ENCODE peak calls at places on chromosome 4, in six cellular contexts. P, Q, G, M, D and B are unnamed samples.

GRCh38 chr4:78653655-78654054 is 102.1 kb downstream of the ANXA3 start:
- DNase-seq in P (no peak), Q (peak), G (no peak), M (no peak), D (no peak), B (no peak)

GRCh38 chr4:110108470-110108869 is 89.9 kb downstream of the ELOVL6 start:
- DNase-seq in P (no peak), Q (no peak), G (no peak), M (no peak), D (no peak), B (no peak)

GRCh38 chr4:162839814-162840213 is 326.9 kb downstream of the NAF1 start:
- DNase-seq in P (no peak), Q (no peak), G (peak), M (no peak), D (no peak), B (no peak)

GRCh38 chr4:182810103-182810605 is 107.0 kb downstream of the DCTD start:
- DNase-seq in P (no peak), Q (no peak), G (no peak), M (no peak), D (no peak), B (no peak)

GRCh38 chr4:145234086-145234694 is 53.8 kb upstream of the OTUD4 start:
- DNase-seq in P (no peak), Q (peak), G (peak), M (peak), D (no peak), B (peak)

GRCh38 chr4:40843696-40844095 is 93.9 kb downstream of the NSUN7 start:
- DNase-seq in P (no peak), Q (no peak), G (peak), M (no peak), D (no peak), B (no peak)

GRCh38 chr4:185211035-185211434 is 1.6 kb downstream of the SNX25 start:
- DNase-seq in P (no peak), Q (no peak), G (no peak), M (no peak), D (no peak), B (no peak)

GRCh38 chr4:156693557-156693956 is 278.0 kb downstream of the PDGFC start:
- DNase-seq in P (no peak), Q (no peak), G (no peak), M (no peak), D (no peak), B (no peak)

GRCh38 chr4:154578919-154579318 is 11.6 kb downstream of the FGA start:
- DNase-seq in P (no peak), Q (no peak), G (no peak), M (no peak), D (no peak), B (no peak)

GRCh38 chr4:19368800-19369199 is 882.9 kb upstream of the SLIT2 start:
- DNase-seq in P (no peak), Q (no peak), G (no peak), M (no peak), D (no peak), B (no peak)

DNA sequence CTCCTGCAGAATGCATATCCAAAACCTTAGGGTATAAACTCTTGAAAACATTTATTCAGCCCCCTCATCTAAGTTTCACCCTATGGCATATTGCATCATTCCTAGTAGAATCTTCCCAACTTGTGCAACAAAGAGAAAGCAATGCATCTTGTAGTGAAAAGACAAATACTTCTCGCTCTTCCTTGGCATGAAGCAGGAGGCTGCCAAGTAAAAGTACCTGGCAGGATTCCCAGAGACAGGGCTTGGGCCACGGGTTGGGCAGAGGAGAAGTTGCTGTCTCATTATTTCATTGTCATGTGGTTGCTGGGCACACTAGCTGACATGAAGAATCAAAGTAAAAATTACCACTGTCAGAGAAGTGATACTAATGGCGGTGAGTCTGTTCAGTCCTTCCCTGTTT is 380.3 kb upstream of the IGFBP7 start:
- DNase-seq in P (no peak), Q (no peak), G (no peak), M (no peak), D (no peak), B (no peak)
- H3K27ac ChIP-seq in P (no peak), Q (no peak), G (peak), M (no peak), D (no peak), B (no peak)

GRCh38 chr4:119118397-119118796 is 17.2 kb upstream of the MYOZ2 start:
- DNase-seq in P (no peak), Q (no peak), G (no peak), M (no peak), D (no peak), B (no peak)

GRCh38 chr4:119128125-119128524 is 7.5 kb upstream of the MYOZ2 start:
- DNase-seq in P (no peak), Q (no peak), G (no peak), M (no peak), D (no peak), B (no peak)

GRCh38 chr4:119124314-119124713 is 11.3 kb upstream of the MYOZ2 start:
- DNase-seq in P (no peak), Q (no peak), G (no peak), M (no peak), D (no peak), B (no peak)
- H3K27ac ChIP-seq in P (no peak), Q (no peak), G (no peak), M (no peak), D (no peak), B (no peak)

GRCh38 chr4:39442910-39443480 is 15.7 kb downstream of the RPL9 start:
- DNase-seq in P (no peak), Q (no peak), G (no peak), M (no peak), D (no peak), B (no peak)
- H3K27ac ChIP-seq in P (no peak), Q (no peak), G (no peak), M (no peak), D (no peak), B (no peak)

DNA sequence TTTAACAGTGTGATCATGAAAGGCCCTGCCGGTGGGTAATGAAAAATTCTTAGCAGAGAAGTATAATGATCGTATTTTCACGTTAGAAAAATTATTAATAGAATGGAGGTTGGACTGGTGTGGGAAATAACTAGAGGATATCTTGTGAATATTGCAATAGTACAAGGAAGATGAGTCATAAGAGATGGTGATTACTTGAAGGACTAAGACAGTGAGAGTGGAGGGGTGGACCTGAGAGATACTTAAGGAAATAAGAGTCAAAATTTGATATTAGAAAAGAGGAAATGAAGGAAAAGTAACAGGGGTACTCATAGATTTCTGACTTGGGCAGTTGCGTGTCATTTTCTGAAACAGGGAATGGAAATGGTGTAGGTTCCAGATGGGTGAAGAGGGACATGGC is 1.8 kb upstream of the USP53 start:
- DNase-seq in P (no peak), Q (no peak), G (no peak), M (no peak), D (no peak), B (no peak)
- H3K27ac ChIP-seq in P (no peak), Q (peak), G (no peak), M (no peak), D (no peak), B (no peak)

GRCh38 chr4:38084984-38085383 is 124.8 kb downstream of the PTTG2 start:
- DNase-seq in P (no peak), Q (no peak), G (no peak), M (no peak), D (no peak), B (no peak)

GRCh38 chr4:38085394-38086150 is 125.4 kb downstream of the PTTG2 start:
- DNase-seq in P (no peak), Q (no peak), G (no peak), M (no peak), D (no peak), B (no peak)

GRCh38 chr4:38080575-38080974 is 120.4 kb downstream of the PTTG2 start:
- DNase-seq in P (no peak), Q (no peak), G (no peak), M (no peak), D (no peak), B (no peak)

GRCh38 chr4:38080061-38080531 is 119.9 kb downstream of the PTTG2 start:
- DNase-seq in P (no peak), Q (no peak), G (no peak), M (no peak), D (no peak), B (no peak)

DNA sequence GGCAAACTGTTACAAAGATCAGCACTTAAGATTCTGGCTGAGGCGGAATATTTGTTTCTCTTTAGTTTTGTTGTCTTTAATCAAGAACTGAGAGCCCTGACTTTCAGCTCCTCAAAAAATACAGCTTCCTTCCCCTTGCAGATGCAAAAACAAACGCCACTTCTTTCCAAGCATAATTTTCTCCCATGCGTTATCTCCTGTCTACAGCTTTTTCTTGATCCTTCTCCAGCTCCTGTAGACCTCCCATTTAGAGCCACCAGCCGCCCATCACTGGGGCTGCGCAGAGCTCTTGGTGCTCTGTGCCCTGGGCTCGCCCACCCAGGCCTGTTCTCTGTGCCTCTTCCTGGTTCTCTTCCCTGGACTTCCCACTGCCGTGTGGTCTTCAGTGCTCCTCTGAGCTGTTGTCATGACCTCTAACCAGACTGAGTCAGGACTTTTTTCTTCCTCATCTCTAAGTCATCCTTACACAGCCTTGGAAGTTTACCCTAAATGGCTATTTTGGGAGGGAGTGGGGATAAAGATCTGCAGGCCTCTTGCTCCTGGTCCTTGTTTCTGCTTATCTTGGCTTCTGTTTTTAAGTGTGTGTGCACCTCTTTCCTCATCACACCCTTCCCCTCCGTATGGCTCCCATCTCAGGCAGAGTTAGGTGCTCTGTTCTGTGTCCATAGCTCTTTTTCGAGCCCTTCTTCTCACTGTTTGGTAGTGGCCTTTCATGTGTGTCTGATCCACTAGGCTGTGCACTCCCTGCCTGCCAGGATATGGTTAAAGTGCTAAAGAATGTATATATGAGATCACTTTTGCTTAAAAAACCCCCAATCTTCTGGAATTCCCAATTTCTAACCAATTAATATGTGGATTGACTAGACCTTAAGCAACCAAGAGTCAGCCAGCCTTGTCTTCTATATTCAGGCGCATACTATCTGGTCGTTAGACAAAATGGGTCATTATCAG is 122.5 kb downstream of the PTTG2 start:
- DNase-seq in P (no peak), Q (peak), G (no peak), M (no peak), D (no peak), B (no peak)
- H3K27ac ChIP-seq in P (no peak), Q (peak), G (no peak), M (no peak), D (peak), B (peak)

DNA sequence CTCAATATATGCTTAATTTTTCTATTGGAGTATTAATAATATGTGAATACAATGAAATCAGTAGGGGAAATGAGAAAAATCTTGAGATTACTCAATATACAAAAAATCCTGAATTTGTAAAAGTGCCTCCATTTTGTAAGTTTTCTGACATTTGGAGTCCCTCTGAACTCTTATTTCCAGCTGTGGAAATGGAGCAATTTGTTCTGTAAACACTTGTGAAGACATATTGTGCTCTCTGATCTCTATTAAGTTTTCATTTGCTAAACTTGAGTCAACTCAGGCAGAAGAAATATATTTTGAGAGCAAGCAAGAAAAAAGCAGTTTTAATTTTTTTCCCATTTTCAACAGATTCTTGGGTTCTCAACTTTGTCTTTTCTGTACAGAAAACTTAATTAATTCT is 51.4 kb upstream of the PCDH18 start:
- DNase-seq in P (no peak), Q (no peak), G (no peak), M (no peak), D (no peak), B (no peak)
- H3K27ac ChIP-seq in P (no peak), Q (no peak), G (no peak), M (no peak), D (no peak), B (peak)

GRCh38 chr4:175092114-175092513 is 174.0 kb downstream of the ADAM29 start:
- DNase-seq in P (no peak), Q (no peak), G (no peak), M (no peak), D (no peak), B (peak)
- H3K27ac ChIP-seq in P (no peak), Q (no peak), G (no peak), M (no peak), D (no peak), B (no peak)